ENCODE peak calls at places on chromosomes 6 and 20, in eight cellular contexts. C, K, Q, G, E, H, O and B are unnamed samples. For H3K9me3, the result is how much of the 10 kb centered on the place peaks cover.

GRCh38 chr6:15063253-15063853 is 182.5 kb upstream of the JARID2 start:
- DNase-seq in C (no peak), K (peak), Q (peak), G (no peak), E (no peak), H (peak), O (no peak), B (no peak)

GRCh38 chr20:53032021-53033001 is 60.2 kb downstream of the TSHZ2 start:
- DNase-seq in C (no peak), K (peak), Q (no peak), G (peak), E (peak), H (no peak), O (no peak), B (no peak)

GRCh38 chr20:31693987-31694661 is 28.5 kb downstream of the BCL2L1 start:
- DNase-seq in C (no peak), K (no peak), Q (no peak), G (no peak), E (no peak), H (no peak), O (peak), B (no peak)

GRCh38 chr20:19376451-19376971 is 164.1 kb downstream of the SLC24A3 start:
- DNase-seq in C (no peak), K (no peak), Q (no peak), G (no peak), E (no peak), H (no peak), O (no peak), B (no peak)

GRCh38 chr20:62875419-62876355 is 14.1 kb upstream of the TCFL5 start:
- DNase-seq in C (peak), K (peak), Q (peak), G (peak), E (peak), H (peak), O (peak), B (no peak)

GRCh38 chr6:30206799-30207618 is 6.2 kb downstream of the TRIM26 start:
- DNase-seq in C (no peak), K (peak), Q (no peak), G (peak), E (peak), H (no peak), O (no peak), B (no peak)

GRCh38 chr20:34570859-34571306 is 12.4 kb downstream of the MAP1LC3A start:
- DNase-seq in C (no peak), K (no peak), Q (no peak), G (peak), E (no peak), H (no peak), O (peak), B (no peak)

GRCh38 chr20:14582855-14583254 is 245.4 kb upstream of the FLRT3 start:
- DNase-seq in C (no peak), K (no peak), Q (no peak), G (no peak), E (no peak), H (no peak), O (peak), B (no peak)

GRCh38 chr6:88572449-88573139 is 390.8 kb downstream of the RNGTT start:
- DNase-seq in C (no peak), K (no peak), Q (no peak), G (no peak), E (no peak), H (no peak), O (no peak), B (no peak)

GRCh38 chr6:96899019-96899418 is 1.3 kb upstream of the NDUFAF4 start:
- DNase-seq in C (no peak), K (no peak), Q (no peak), G (peak), E (no peak), H (no peak), O (peak), B (peak)

GRCh38 chr6:46491201-46491788 is at the start of gene RCAN2:
- DNase-seq in C (peak), K (peak), Q (peak), G (peak), E (peak), H (peak), O (peak), B (peak)

GRCh38 chr20:2296545-2297351 is 947 bp downstream of the TGM3 start:
- DNase-seq in C (no peak), K (no peak), Q (no peak), G (no peak), E (no peak), H (no peak), O (no peak), B (no peak)

GRCh38 chr20:34390769-34391447 is 27.8 kb downstream of the ITCH start:
- DNase-seq in C (peak), K (peak), Q (peak), G (peak), E (peak), H (no peak), O (peak), B (peak)

GRCh38 chr6:21438237-21438985 is 155.1 kb upstream of the SOX4 start:
- DNase-seq in C (no peak), K (no peak), Q (no peak), G (no peak), E (no peak), H (no peak), O (peak), B (peak)

GRCh38 chr6:71733970-71734899 is 152.1 kb upstream of the RIMS1 start:
- DNase-seq in C (no peak), K (no peak), Q (no peak), G (no peak), E (no peak), H (no peak), O (no peak), B (no peak)

GRCh38 chr20:14093652-14094051 is 98.3 kb downstream of the MACROD2 start:
- DNase-seq in C (no peak), K (peak), Q (no peak), G (no peak), E (no peak), H (no peak), O (peak), B (no peak)

GRCh38 chr6:96794980-96795379 is 42.3 kb downstream of the GPR63 start:
- DNase-seq in C (no peak), K (no peak), Q (no peak), G (peak), E (no peak), H (no peak), O (no peak), B (no peak)

GRCh38 chr6:53771780-53772624 is 22.8 kb upstream of the LRRC1 start:
- DNase-seq in C (no peak), K (no peak), Q (no peak), G (no peak), E (no peak), H (no peak), O (peak), B (no peak)

GRCh38 chr20:3995067-3995748 is 20.1 kb downstream of the RNF24 start:
- DNase-seq in C (no peak), K (no peak), Q (no peak), G (peak), E (no peak), H (no peak), O (peak), B (no peak)

GRCh38 chr20:5945963-5946362 is 4.4 kb downstream of the TRMT6 start:
- DNase-seq in C (no peak), K (no peak), Q (no peak), G (peak), E (no peak), H (no peak), O (peak), B (no peak)

GRCh38 chr6:69232506-69233194 is 564.2 kb downstream of the LMBRD1 start:
- DNase-seq in C (peak), K (peak), Q (peak), G (peak), E (peak), H (peak), O (peak), B (peak)

GRCh38 chr6:42243046-42243445 is 25.4 kb upstream of the MRPS10 start:
- DNase-seq in C (no peak), K (no peak), Q (no peak), G (no peak), E (no peak), H (no peak), O (peak), B (no peak)

GRCh38 chr6:75272145-75272840 is 12.3 kb downstream of the TMEM30A start:
- DNase-seq in C (no peak), K (no peak), Q (no peak), G (peak), E (no peak), H (no peak), O (no peak), B (no peak)

GRCh38 chr20:49979030-49979832 is 3.5 kb upstream of the SNAI1 start:
- DNase-seq in C (no peak), K (peak), Q (peak), G (peak), E (no peak), H (peak), O (peak), B (peak)

GRCh38 chr20:6081236-6081635 is 27.4 kb upstream of the LRRN4 start:
- DNase-seq in C (no peak), K (no peak), Q (no peak), G (peak), E (no peak), H (no peak), O (peak), B (no peak)

GRCh38 chr6:159097256-159097655 is 52.5 kb upstream of the TAGAP start:
- DNase-seq in C (no peak), K (no peak), Q (no peak), G (no peak), E (no peak), H (no peak), O (no peak), B (no peak)

GRCh38 chr6:32879691-32880090 is 25.7 kb downstream of the PSMB9 start:
- DNase-seq in C (no peak), K (no peak), Q (no peak), G (no peak), E (no peak), H (peak), O (no peak), B (no peak)

GRCh38 chr20:4449977-4450715 is 271.6 kb upstream of the PRND start:
- DNase-seq in C (no peak), K (peak), Q (no peak), G (peak), E (no peak), H (no peak), O (peak), B (no peak)

GRCh38 chr6:939047-939363 is 246.1 kb upstream of the EXOC2 start:
- DNase-seq in C (no peak), K (no peak), Q (no peak), G (no peak), E (no peak), H (no peak), O (no peak), B (no peak)

GRCh38 chr6:20696676-20697075 is 162.4 kb downstream of the CDKAL1 start:
- DNase-seq in C (no peak), K (no peak), Q (no peak), G (peak), E (no peak), H (no peak), O (no peak), B (no peak)

GRCh38 chr20:41391587-41392001 is 25.0 kb upstream of the EMILIN3 start:
- DNase-seq in C (no peak), K (no peak), Q (peak), G (no peak), E (no peak), H (peak), O (no peak), B (no peak)

DNA sequence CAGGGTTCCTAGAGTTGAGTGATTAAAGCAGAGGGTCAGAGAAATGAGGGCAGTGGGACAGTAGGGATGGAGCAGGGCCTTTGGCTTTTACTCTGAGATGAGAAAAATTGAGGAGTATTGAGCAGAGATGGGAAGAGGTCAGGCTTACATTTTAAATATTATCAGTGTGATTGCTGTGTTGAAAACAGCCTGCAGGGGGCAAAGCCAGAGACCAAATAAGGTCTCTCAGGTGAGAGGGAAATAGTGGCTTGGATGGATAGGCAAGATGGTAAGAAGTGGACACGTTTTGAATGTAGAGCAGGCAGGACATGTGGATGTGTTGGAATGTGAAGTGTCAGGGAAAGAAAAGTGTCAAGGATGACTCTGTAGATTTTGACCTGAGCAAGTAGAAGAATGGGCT is 105.0 kb upstream of the MAP3K7 start:
- DNase-seq in C (no peak), K (no peak), Q (no peak), G (no peak), E (no peak), H (no peak), O (no peak), B (no peak)
- TF ChIP-seq CTCF in C (no peak), K (no peak), Q (no peak), G (no peak), E (no peak), H (no peak), O (peak), B (peak)

DNA sequence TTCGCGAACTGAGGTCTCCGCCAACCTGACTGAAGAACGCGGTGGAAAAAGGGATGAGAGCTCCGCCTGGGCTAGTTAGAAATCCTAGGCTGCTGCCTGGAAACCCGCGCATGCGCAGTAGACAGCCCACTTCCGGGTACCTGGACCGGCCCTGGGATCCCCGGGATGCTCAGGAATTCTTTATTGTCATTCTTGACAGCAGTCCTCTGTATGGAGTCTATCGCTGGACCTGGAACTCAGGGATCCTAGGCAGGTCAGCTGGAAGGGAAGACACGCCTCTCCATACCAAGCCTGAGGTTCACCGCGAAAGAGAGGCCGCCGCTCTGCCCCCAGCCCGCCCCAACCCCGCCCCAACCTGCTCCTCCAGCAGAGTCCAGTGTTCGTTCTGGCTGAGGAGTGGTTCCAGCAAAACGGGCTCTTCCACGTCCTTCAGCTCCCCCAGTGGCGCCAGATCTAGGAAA is 1379.2 kb upstream of the DEFB115 start:
- DNase-seq in C (no peak), K (no peak), Q (peak), G (peak), E (peak), H (peak), O (peak), B (no peak)
- H3K9me3 ChIP-seq in C (under half), K (under half), Q (under half), G (under half), E (under half), H (under half), O (under half), B (under half)

DNA sequence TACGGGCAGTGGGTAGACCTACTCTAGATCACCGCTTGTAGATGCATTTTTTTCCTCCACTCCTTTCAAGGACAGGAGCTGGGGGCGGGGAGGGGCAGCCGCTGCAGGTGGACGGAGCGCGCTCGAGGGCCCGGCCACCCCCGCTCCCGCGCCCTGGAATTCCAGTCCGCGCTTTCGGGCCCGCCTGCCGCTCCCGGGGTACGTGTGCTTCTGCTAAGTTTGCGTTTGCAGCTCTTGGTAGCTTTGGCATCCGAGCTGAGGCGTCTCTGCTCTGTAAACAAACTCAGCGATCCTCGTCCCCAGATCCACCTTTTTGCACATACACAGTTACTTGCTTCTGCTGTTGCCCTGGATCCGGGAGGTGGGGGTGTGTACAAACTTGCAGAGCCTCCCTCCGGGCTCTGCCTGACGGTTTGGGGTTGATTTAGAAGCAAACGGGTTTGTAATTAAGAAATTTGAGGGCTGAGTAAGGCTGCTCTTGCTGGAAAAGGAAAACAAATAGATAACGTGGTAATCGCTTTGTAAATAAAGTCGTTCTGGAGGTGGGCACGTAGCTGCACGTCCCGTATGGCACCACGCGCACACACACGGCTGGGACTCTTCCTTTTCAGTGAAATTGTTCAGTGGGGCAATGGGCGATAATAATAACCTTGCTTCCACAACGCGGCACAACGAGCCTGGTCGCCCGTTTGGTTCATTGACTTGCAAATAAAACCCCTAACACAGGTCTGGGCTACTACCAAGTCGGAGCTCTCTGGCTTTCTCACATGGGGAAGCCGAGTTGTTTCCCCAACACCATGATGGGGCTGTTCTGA is 998 bp upstream of the CITED2 start:
- DNase-seq in C (peak), K (peak), Q (peak), G (peak), E (peak), H (peak), O (peak), B (peak)
- TF ChIP-seq CTCF in C (no peak), K (no peak), Q (no peak), G (peak), E (no peak), H (no peak), O (no peak), B (peak)

GRCh38 chr20:59688999-59689398 is 84.7 kb downstream of the PHACTR3 start:
- DNase-seq in C (no peak), K (no peak), Q (no peak), G (no peak), E (no peak), H (no peak), O (no peak), B (no peak)
- H3K9me3 ChIP-seq in C (under half), K (under half), Q (under half), G (under half), E (under half), H (under half), O (under half), B (under half)